ENCODE peak calls at places on chromosomes 7 and 10, in eight cellular contexts. E is tibial nerve, F is gastrocnemius medialis, G is brain microvascular endothelial cell, D is bronchial epithelial cell, T is lung, K is pancreas, M is stomach. I is an unnamed sample.

GRCh38 chr10:80491251-80492102 is 37.4 kb downstream of the TSPAN14 start:
- DNase-seq in E (no peak), F (no peak), G (no peak), D (no peak), T (peak; percentile 78), K (no peak), M (peak; percentile 24), I (no peak)

GRCh38 chr7:143250199-143250598 is 13.0 kb upstream of the GSTK1 start:
- DNase-seq in E (no peak), F (no peak), G (no peak), D (no peak), T (no peak), K (no peak), M (no peak), I (no peak)

GRCh38 chr7:88203401-88203800 is 16.4 kb downstream of the SRI start:
- DNase-seq in E (no peak), F (no peak), G (no peak), D (no peak), T (no peak), K (no peak), M (no peak), I (no peak)

GRCh38 chr10:129870926-129871660 is 93.0 kb downstream of the EBF3 start:
- DNase-seq in E (peak; percentile 44), F (no peak), G (no peak), D (peak; percentile 9), T (no peak), K (peak; percentile 7), M (no peak), I (no peak)

GRCh38 chr7:139825666-139826290 is 3.3 kb upstream of the TBXAS1 start:
- DNase-seq in E (no peak), F (no peak), G (peak; percentile 60), D (peak; percentile 62), T (no peak), K (no peak), M (no peak), I (peak; percentile 51)

GRCh38 chr7:132247995-132248618 is 328.2 kb downstream of the PLXNA4 start:
- DNase-seq in E (no peak), F (no peak), G (no peak), D (no peak), T (no peak), K (no peak), M (no peak), I (no peak)

GRCh38 chr7:23093546-23093945 is 12.0 kb upstream of the KLHL7 start:
- DNase-seq in E (no peak), F (no peak), G (peak; percentile 55), D (peak; percentile 84), T (no peak), K (no peak), M (no peak), I (peak; percentile 74)

GRCh38 chr10:71431945-71432905 is 35.5 kb downstream of the CDH23 start:
- DNase-seq in E (no peak), F (no peak), G (no peak), D (no peak), T (no peak), K (no peak), M (peak; percentile 13), I (no peak)

GRCh38 chr10:128035557-128035973 is 90.7 kb downstream of the MKI67 start:
- DNase-seq in E (peak; percentile 57), F (no peak), G (peak; percentile 11), D (peak; percentile 26), T (peak; percentile 45), K (peak; percentile 68), M (peak; percentile 64), I (peak; percentile 49)

GRCh38 chr10:123429631-123430257 is 236.4 kb upstream of the GPR26 start:
- DNase-seq in E (no peak), F (no peak), G (no peak), D (no peak), T (no peak), K (no peak), M (no peak), I (no peak)

GRCh38 chr7:38398725-38399321 is 125.4 kb upstream of the TARP start:
- DNase-seq in E (peak; percentile 41), F (no peak), G (peak; percentile 37), D (peak; percentile 24), T (peak; percentile 46), K (peak; percentile 78), M (peak; percentile 58), I (peak; percentile 50)

DNA sequence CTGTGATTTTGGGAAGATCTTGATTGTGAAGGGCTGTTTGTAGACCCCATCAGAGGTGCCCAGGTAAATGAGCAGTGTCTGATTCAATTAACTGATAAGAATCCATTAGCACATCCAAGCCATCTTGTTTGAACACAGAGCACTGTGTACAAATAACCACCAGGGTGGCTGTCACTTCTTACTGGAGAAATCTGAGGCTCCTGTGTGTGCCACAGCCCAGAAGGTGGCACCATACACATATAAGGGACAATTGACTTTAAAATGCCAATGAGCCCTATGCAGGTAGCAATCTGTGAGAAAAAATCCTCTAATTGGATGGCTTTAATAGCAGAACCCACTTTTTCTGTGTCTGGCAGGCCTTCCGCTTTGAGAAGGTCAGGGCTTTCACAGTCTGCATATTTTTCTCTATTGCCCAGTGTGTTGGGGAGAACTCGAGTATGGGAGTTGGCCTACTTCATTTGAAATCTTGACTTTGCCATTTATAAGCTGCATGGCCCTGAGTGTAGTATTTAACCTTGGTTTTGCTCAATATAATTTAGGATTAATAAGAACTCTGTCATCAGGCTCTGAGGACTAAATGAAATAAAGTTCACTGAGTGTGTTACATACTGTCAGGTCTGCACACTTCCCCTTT is 517.4 kb downstream of the CCSER2 start:
- DNase-seq in E (no peak), F (no peak), G (no peak), D (no peak), T (no peak), K (no peak), M (no peak), I (peak; percentile 17)
- TF ChIP-seq CTCF in E (no peak), F (no peak), G (peak; percentile 50), D (peak; percentile 38), T (no peak), K (peak; percentile 12), M (no peak), I (peak; percentile 43)

DNA sequence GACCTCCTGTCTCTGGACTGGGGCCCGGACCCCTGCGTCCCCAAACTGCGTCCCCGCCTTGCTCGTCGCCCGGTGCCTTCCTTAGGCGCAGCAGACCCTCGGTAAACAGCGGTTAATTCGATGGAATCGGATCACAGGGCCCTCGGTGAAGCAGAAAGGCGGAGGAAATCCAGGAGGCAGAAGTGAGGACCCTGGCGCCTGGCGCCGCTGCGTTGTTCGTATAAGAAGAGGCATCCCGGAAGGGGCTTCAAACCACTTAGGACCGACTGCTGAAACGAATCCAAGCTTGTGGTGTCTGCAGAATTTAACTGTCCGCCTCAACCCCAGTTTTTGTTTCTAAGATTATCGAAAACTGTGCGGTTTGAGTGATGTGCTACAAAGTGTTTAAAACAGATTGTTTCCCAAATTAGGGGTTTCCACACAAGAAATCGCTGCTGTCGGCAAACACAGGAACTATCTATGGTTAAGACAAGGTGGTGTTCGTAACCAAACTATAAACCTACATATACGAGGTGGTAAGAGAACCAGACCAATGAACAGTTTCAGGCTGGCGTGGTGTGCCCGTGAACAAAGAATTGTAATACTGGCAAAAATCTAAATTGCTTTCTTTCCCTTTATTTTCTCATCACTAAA is 760 bp upstream of the DGKI start:
- DNase-seq in E (peak; percentile 7), F (no peak), G (no peak), D (no peak), T (no peak), K (no peak), M (no peak), I (no peak)
- H3K4me3 ChIP-seq in E (no peak overlapping the region), F (peak overlapping the region; percentile 50), G (peak overlapping the region; percentile 56), D (no peak overlapping the region), T (peak overlapping the region; percentile 10), K (no peak overlapping the region), M (peak overlapping the region; percentile 38), I (no peak overlapping the region)

GRCh38 chr7:155824195-155824915 is 12.1 kb upstream of the SHH start:
- DNase-seq in E (no peak), F (no peak), G (no peak), D (peak; percentile 56), T (peak; percentile 58), K (no peak), M (peak; percentile 80), I (no peak)

GRCh38 chr7:155820788-155821187 is 8.5 kb upstream of the SHH start:
- DNase-seq in E (no peak), F (no peak), G (no peak), D (no peak), T (no peak), K (peak; percentile 25), M (no peak), I (no peak)

GRCh38 chr7:155821851-155822250 is 9.6 kb upstream of the SHH start:
- DNase-seq in E (no peak), F (no peak), G (no peak), D (no peak), T (no peak), K (no peak), M (no peak), I (no peak)

GRCh38 chr7:155829796-155830470 is 17.7 kb upstream of the SHH start:
- DNase-seq in E (no peak), F (no peak), G (no peak), D (no peak), T (no peak), K (peak; percentile 35), M (no peak), I (no peak)

DNA sequence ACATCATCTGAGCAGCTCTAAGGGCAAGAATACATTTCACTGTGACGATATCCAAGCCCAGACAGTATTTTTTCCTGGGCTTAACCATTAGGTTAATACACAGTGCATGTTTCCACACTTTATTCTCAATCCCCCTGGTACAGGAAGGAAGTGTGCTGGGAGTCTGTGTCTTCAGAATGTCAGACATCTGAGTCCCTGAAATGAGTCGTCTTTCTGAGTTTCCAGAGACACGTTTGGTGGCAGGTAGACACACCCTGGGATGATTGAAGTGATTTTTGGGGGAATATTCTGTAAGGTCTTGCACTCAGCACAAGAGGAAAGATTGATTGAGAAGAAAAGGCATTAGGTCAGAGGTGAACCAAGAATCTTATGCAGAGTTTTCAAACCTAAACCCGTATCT is 13.1 kb upstream of the SHH start:
- DNase-seq in E (no peak), F (no peak), G (no peak), D (no peak), T (no peak), K (no peak), M (no peak), I (no peak)
- TF ChIP-seq CTCF in E (no peak), F (no peak), G (no peak), D (no peak), T (no peak), K (no peak), M (no peak), I (no peak)

GRCh38 chr10:86673216-86673826 is 5.0 kb downstream of the LDB3 start:
- DNase-seq in E (no peak), F (no peak), G (no peak), D (no peak), T (no peak), K (no peak), M (no peak), I (no peak)
- H3K4me3 ChIP-seq in E (no peak overlapping the region), F (peak overlapping the region; percentile 68), G (no peak overlapping the region), D (no peak overlapping the region), T (no peak overlapping the region), K (no peak overlapping the region), M (no peak overlapping the region), I (no peak overlapping the region)

DNA sequence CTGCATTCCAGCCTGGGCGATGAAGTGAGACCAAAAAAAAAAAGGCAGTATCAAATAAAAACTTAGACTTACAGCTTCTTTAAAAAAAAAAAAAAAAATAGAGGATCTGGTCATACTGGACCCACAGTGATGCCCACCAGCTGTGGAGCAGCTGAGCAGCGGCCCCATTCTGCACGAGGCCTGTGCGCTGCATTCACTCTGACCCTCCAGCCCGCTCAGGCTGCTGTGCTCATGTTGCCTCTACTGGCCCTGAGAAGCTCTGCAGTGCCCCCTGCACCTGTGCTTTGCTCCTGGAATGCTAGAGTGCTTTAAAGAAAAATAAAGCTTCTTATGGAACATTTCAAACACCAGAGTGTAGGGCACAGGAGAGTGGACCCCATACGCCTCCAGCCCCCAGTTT is 33.2 kb downstream of the TMEM120A start:
- DNase-seq in E (no peak), F (no peak), G (no peak), D (no peak), T (no peak), K (no peak), M (no peak), I (no peak)
- TF ChIP-seq CTCF in E (no peak), F (no peak), G (peak; percentile 50), D (no peak), T (no peak), K (no peak), M (no peak), I (no peak)

I was measured in epithelial cell of esophagus.